ENCODE peak calls at places on chromosomes 3 and 15, in five cellular contexts. One of them, this sample, is unnamed.

GRCh38 chr15:63831041-63831440 is 2.7 kb downstream of the HERC1 start:
- DNase-seq in psoas muscle: no peak
- DNase-seq in A172: no peak
- DNase-seq in fibroblast of the aortic adventitia: no peak
- DNase-seq in Kasumi-1: no peak
- DNase-seq in this sample: no peak

GRCh38 chr15:50778089-50778488 is 12.6 kb upstream of the SPPL2A start:
- DNase-seq in psoas muscle: no peak
- DNase-seq in A172: no peak
- DNase-seq in fibroblast of the aortic adventitia: no peak
- DNase-seq in Kasumi-1: no peak
- DNase-seq in this sample: no peak

GRCh38 chr3:29642393-29643033 is 361.6 kb downstream of the RBMS3 start:
- DNase-seq in psoas muscle: peak; percentile 19
- DNase-seq in A172: peak; percentile 66
- DNase-seq in fibroblast of the aortic adventitia: peak; percentile 73
- DNase-seq in Kasumi-1: no peak
- DNase-seq in this sample: no peak

GRCh38 chr15:68129072-68129471 is 75.0 kb downstream of the PIAS1 start:
- DNase-seq in psoas muscle: no peak
- DNase-seq in A172: no peak
- DNase-seq in fibroblast of the aortic adventitia: no peak
- DNase-seq in Kasumi-1: no peak
- DNase-seq in this sample: no peak

GRCh38 chr3:41198046-41198445 is 1.3 kb upstream of the CTNNB1 start:
- DNase-seq in psoas muscle: no peak
- DNase-seq in A172: no peak
- DNase-seq in fibroblast of the aortic adventitia: no peak
- DNase-seq in Kasumi-1: no peak
- DNase-seq in this sample: no peak

GRCh38 chr3:42914771-42915515 is 9.0 kb downstream of the ZNF662 start:
- DNase-seq in psoas muscle: no peak
- DNase-seq in A172: no peak
- DNase-seq in fibroblast of the aortic adventitia: no peak
- DNase-seq in Kasumi-1: no peak
- DNase-seq in this sample: no peak

GRCh38 chr3:177827517-177828249 is 630.4 kb upstream of the TBL1XR1 start:
- DNase-seq in psoas muscle: no peak
- DNase-seq in A172: peak; percentile 69
- DNase-seq in fibroblast of the aortic adventitia: peak; percentile 91
- DNase-seq in Kasumi-1: no peak
- DNase-seq in this sample: no peak

GRCh38 chr15:70788114-70789049 is 25.0 kb upstream of the UACA start:
- DNase-seq in psoas muscle: no peak
- DNase-seq in A172: peak; percentile 42
- DNase-seq in fibroblast of the aortic adventitia: peak; percentile 81
- DNase-seq in Kasumi-1: no peak
- DNase-seq in this sample: no peak

GRCh38 chr3:197248341-197248740 is 50.1 kb downstream of the DLG1 start:
- DNase-seq in psoas muscle: no peak
- DNase-seq in A172: no peak
- DNase-seq in fibroblast of the aortic adventitia: no peak
- DNase-seq in Kasumi-1: no peak
- DNase-seq in this sample: no peak

GRCh38 chr15:25679492-25679891 is 183.6 kb downstream of the ATP10A start:
- DNase-seq in psoas muscle: no peak
- DNase-seq in A172: no peak
- DNase-seq in fibroblast of the aortic adventitia: no peak
- DNase-seq in Kasumi-1: no peak
- DNase-seq in this sample: no peak

GRCh38 chr3:10758304-10759037 is 57.6 kb upstream of the SLC6A11 start:
- DNase-seq in psoas muscle: peak; percentile 31
- DNase-seq in A172: peak; percentile 80
- DNase-seq in fibroblast of the aortic adventitia: peak; percentile 76
- DNase-seq in Kasumi-1: peak; percentile 83
- DNase-seq in this sample: no peak

GRCh38 chr3:190533511-190534282 is 19.8 kb downstream of the IL1RAP start:
- DNase-seq in psoas muscle: peak; percentile 77
- DNase-seq in A172: peak; percentile 96
- DNase-seq in fibroblast of the aortic adventitia: peak; percentile 99
- DNase-seq in Kasumi-1: peak; percentile 61
- DNase-seq in this sample: no peak

GRCh38 chr15:75030023-75030413 is 6.6 kb downstream of the PPCDC start:
- DNase-seq in psoas muscle: peak; percentile 35
- DNase-seq in A172: peak; percentile 67
- DNase-seq in fibroblast of the aortic adventitia: peak; percentile 63
- DNase-seq in Kasumi-1: no peak
- DNase-seq in this sample: no peak